ENCODE peak calls at places on chromosome 7, in six cellular contexts. A, Q, V, S, F and X are unnamed samples.

GRCh38 chr7:105782391-105783063 is 93.9 kb downstream of the ATXN7L1 start:
- DNase-seq in V (no peak), A (no peak), S (no peak), Q (no peak), F (peak), X (no peak)

GRCh38 chr7:102416406-102416805 is 17.0 kb upstream of the ORAI2 start:
- DNase-seq in V (no peak), Q (no peak), S (no peak), F (no peak), A (no peak), X (no peak)

GRCh38 chr7:95808396-95808795 is 36.0 kb downstream of the DYNC1I1 start:
- DNase-seq in F (no peak), Q (no peak), V (no peak), A (no peak), S (no peak), X (no peak)

GRCh38 chr7:47153076-47153475 is 428.8 kb downstream of the TNS3 start:
- DNase-seq in S (no peak), F (no peak), A (no peak), V (no peak), Q (no peak), X (no peak)

GRCh38 chr7:38248069-38248567 is 25.3 kb downstream of the TARP start:
- DNase-seq in V (no peak), S (no peak), F (no peak), Q (no peak), A (no peak), X (no peak)

GRCh38 chr7:1298938-1299885 is 66.5 kb downstream of the UNCX start:
- DNase-seq in Q (no peak), S (no peak), A (no peak), V (no peak), F (no peak), X (no peak)

GRCh38 chr7:137360087-137360679 is 16.6 kb upstream of the PTN start:
- DNase-seq in S (no peak), A (no peak), F (no peak), V (no peak), Q (no peak), X (no peak)

GRCh38 chr7:5755704-5756131 is 25.7 kb downstream of the RNF216 start:
- DNase-seq in V (no peak), S (no peak), Q (peak), A (no peak), F (no peak), X (no peak)

GRCh38 chr7:98469088-98469487 is 68.2 kb upstream of the BAIAP2L1 start:
- DNase-seq in A (no peak), V (no peak), Q (no peak), F (no peak), S (no peak), X (no peak)

GRCh38 chr7:24817339-24817738 is 60.1 kb upstream of the GSDME start:
- DNase-seq in V (no peak), A (no peak), S (no peak), Q (no peak), F (no peak), X (no peak)

GRCh38 chr7:69615696-69616095 is 17.4 kb downstream of the AUTS2 start:
- DNase-seq in Q (no peak), F (no peak), S (no peak), V (no peak), A (no peak), X (no peak)

GRCh38 chr7:139522830-139523198 is 671 bp upstream of the CLEC2L start:
- DNase-seq in F (no peak), V (peak), S (no peak), Q (no peak), A (no peak), X (no peak)

GRCh38 chr7:106600569-106601373 is 60.2 kb downstream of the CCDC71L start:
- DNase-seq in V (no peak), S (no peak), A (no peak), Q (no peak), F (no peak), X (no peak)

GRCh38 chr7:101678713-101679112 is 49.6 kb upstream of the MYL10 start:
- DNase-seq in Q (no peak), F (no peak), A (no peak), V (no peak), S (no peak), X (no peak)

GRCh38 chr7:1675673-1676549 is 5.8 kb downstream of the ELFN1 start:
- DNase-seq in Q (no peak), S (no peak), A (no peak), V (peak), F (no peak), X (peak)

GRCh38 chr7:128884561-128885369 is 22.1 kb downstream of the ATP6V1F start:
- DNase-seq in F (no peak), Q (no peak), V (no peak), S (no peak), A (no peak), X (no peak)

GRCh38 chr7:139490130-139490529 is 6.7 kb upstream of the KLRG2 start:
- DNase-seq in A (no peak), F (no peak), Q (no peak), V (no peak), S (no peak), X (no peak)

GRCh38 chr7:142811154-142811737 is 40.5 kb downstream of the PRSS2 start:
- DNase-seq in Q (no peak), V (no peak), F (no peak), A (peak), S (no peak), X (no peak)

GRCh38 chr7:130275826-130276291 is 9.2 kb downstream of the CPA2 start:
- DNase-seq in V (no peak), A (no peak), Q (no peak), S (no peak), F (no peak), X (no peak)

GRCh38 chr7:2787251-2787968 is 56.7 kb downstream of the GNA12 start:
- DNase-seq in Q (no peak), A (no peak), V (no peak), S (no peak), F (no peak), X (no peak)

GRCh38 chr7:66643395-66643794 is 14.7 kb downstream of the KCTD7 start:
- DNase-seq in F (no peak), V (no peak), Q (no peak), A (no peak), S (no peak), X (no peak)

GRCh38 chr7:7970620-7971307 is 2.2 kb downstream of the GLCCI1 start:
- DNase-seq in Q (no peak), F (no peak), V (no peak), S (no peak), A (peak), X (no peak)

GRCh38 chr7:13312327-13312726 is 624.9 kb downstream of the ARL4A start:
- DNase-seq in V (no peak), S (no peak), A (no peak), F (no peak), Q (no peak), X (no peak)

GRCh38 chr7:123231060-123232000 is 31.6 kb upstream of the SLC13A1 start:
- DNase-seq in Q (no peak), S (no peak), V (no peak), A (no peak), F (no peak), X (no peak)

GRCh38 chr7:131909151-131909768 is 352.8 kb upstream of the PODXL start:
- DNase-seq in Q (no peak), A (no peak), S (no peak), V (peak), F (no peak), X (no peak)

GRCh38 chr7:96055717-96056116 is 266.2 kb downstream of the SLC25A13 start:
- DNase-seq in F (no peak), S (no peak), Q (no peak), V (no peak), A (no peak), X (no peak)

GRCh38 chr7:73822319-73823173 is 8.2 kb upstream of the CLDN4 start:
- DNase-seq in V (no peak), F (no peak), Q (no peak), S (no peak), A (no peak), X (no peak)

GRCh38 chr7:1630700-1631336 is 39.3 kb upstream of the ELFN1 start:
- DNase-seq in F (no peak), V (no peak), A (no peak), Q (no peak), S (no peak), X (no peak)

GRCh38 chr7:23072043-23072442 is 33.5 kb upstream of the KLHL7 start:
- DNase-seq in S (no peak), Q (no peak), A (no peak), V (no peak), F (no peak), X (no peak)

GRCh38 chr7:1742555-1743303 is 72.7 kb downstream of the ELFN1 start:
- DNase-seq in S (peak), F (no peak), Q (no peak), V (no peak), A (peak), X (no peak)

GRCh38 chr7:95412075-95412474 is 15.9 kb upstream of the PON3 start:
- DNase-seq in A (no peak), V (no peak), S (no peak), F (no peak), Q (no peak), X (no peak)

GRCh38 chr7:90869335-90869734 is 273.2 kb downstream of the CDK14 start:
- DNase-seq in A (no peak), V (no peak), S (no peak), Q (no peak), F (no peak), X (no peak)

GRCh38 chr7:155183655-155184054 is 113.5 kb downstream of the HTR5A start:
- DNase-seq in Q (no peak), F (no peak), A (no peak), V (no peak), S (no peak), X (no peak)

GRCh38 chr7:111510062-111510461 is 52.2 kb downstream of the IMMP2L start:
- DNase-seq in Q (no peak), F (no peak), A (no peak), V (no peak), S (no peak), X (no peak)

GRCh38 chr7:19362099-19362498 is 216.9 kb upstream of the FERD3L start:
- DNase-seq in A (no peak), Q (no peak), V (no peak), F (no peak), S (no peak), X (no peak)

GRCh38 chr7:11760372-11760771 is 71.6 kb downstream of the THSD7A start:
- DNase-seq in Q (peak), S (no peak), V (no peak), F (no peak), A (no peak), X (no peak)

GRCh38 chr7:30321089-30321991 is 36.9 kb downstream of the ZNRF2 start:
- DNase-seq in S (no peak), F (no peak), A (peak), Q (no peak), V (no peak), X (no peak)

GRCh38 chr7:36130236-36130945 is 22.7 kb upstream of the EEPD1 start:
- DNase-seq in F (no peak), S (no peak), V (no peak), A (no peak), Q (no peak), X (no peak)

GRCh38 chr7:106731637-106732036 is 70.7 kb upstream of the CCDC71L start:
- DNase-seq in F (no peak), S (no peak), Q (no peak), V (no peak), A (no peak), X (no peak)

GRCh38 chr7:30923009-30923773 is 11.5 kb downstream of the AQP1 start:
- DNase-seq in V (peak), F (no peak), A (no peak), Q (no peak), S (no peak), X (peak)